ENCODE peak calls at places on chromosome 4, in ten cellular contexts. One of them, this sample, is unnamed.

GRCh38 chr4:173243917-173244658 is 75.5 kb downstream of the GALNT7 start:
- DNase-seq in stimulated activated CD4-positive, alpha-beta T cell treated with anti-CD3 and anti-CD28 coated beads, Interleukin-1b, Interleukin-23, amount 100 ng/mL, for 4 hours: no peak
- DNase-seq in HTR-8/SVneo: no peak
- DNase-seq in EL: no peak
- DNase-seq in Right ventricle myocardium inferior: no peak
- DNase-seq in foreskin melanocyte: no peak
- DNase-seq in dermis blood vessel endothelial cell: no peak
- DNase-seq in CD4-positive, alpha-beta T cell: no peak
- DNase-seq in natural killer cell treated with Interleukin-12 subunit alpha and Interleukin-12 subunit beta and Interleukin-15 and Interleukin-18, amount 100 ng/mL, for 72 hours: no peak
- DNase-seq in activated gamma-delta T cell treated with Interleukin-2 at 50 U/mL for 16 hours: no peak
- DNase-seq in this sample: no peak

GRCh38 chr4:168540865-168541607 is 44.2 kb downstream of the PALLD start:
- DNase-seq in EL: peak
- DNase-seq in dermis blood vessel endothelial cell: no peak
- DNase-seq in Right ventricle myocardium inferior: no peak
- DNase-seq in activated gamma-delta T cell treated with Interleukin-2 at 50 U/mL for 16 hours: no peak
- DNase-seq in foreskin melanocyte: no peak
- DNase-seq in natural killer cell treated with Interleukin-12 subunit alpha and Interleukin-12 subunit beta and Interleukin-15 and Interleukin-18, amount 100 ng/mL, for 72 hours: no peak
- DNase-seq in CD4-positive, alpha-beta T cell: no peak
- DNase-seq in HTR-8/SVneo: no peak
- DNase-seq in stimulated activated CD4-positive, alpha-beta T cell treated with anti-CD3 and anti-CD28 coated beads, Interleukin-1b, Interleukin-23, amount 100 ng/mL, for 4 hours: no peak
- DNase-seq in this sample: no peak

GRCh38 chr4:94548571-94548970 is 96.8 kb downstream of the PDLIM5 start:
- DNase-seq in foreskin melanocyte: peak
- DNase-seq in Right ventricle myocardium inferior: no peak
- DNase-seq in HTR-8/SVneo: peak
- DNase-seq in stimulated activated CD4-positive, alpha-beta T cell treated with anti-CD3 and anti-CD28 coated beads, Interleukin-1b, Interleukin-23, amount 100 ng/mL, for 4 hours: no peak
- DNase-seq in CD4-positive, alpha-beta T cell: no peak
- DNase-seq in EL: peak
- DNase-seq in natural killer cell treated with Interleukin-12 subunit alpha and Interleukin-12 subunit beta and Interleukin-15 and Interleukin-18, amount 100 ng/mL, for 72 hours: no peak
- DNase-seq in activated gamma-delta T cell treated with Interleukin-2 at 50 U/mL for 16 hours: no peak
- DNase-seq in dermis blood vessel endothelial cell: peak
- DNase-seq in this sample: no peak

GRCh38 chr4:185950891-185951290 is 118.1 kb upstream of the TLR3 start:
- DNase-seq in natural killer cell treated with Interleukin-12 subunit alpha and Interleukin-12 subunit beta and Interleukin-15 and Interleukin-18, amount 100 ng/mL, for 72 hours: no peak
- DNase-seq in HTR-8/SVneo: no peak
- DNase-seq in dermis blood vessel endothelial cell: peak
- DNase-seq in EL: peak
- DNase-seq in CD4-positive, alpha-beta T cell: no peak
- DNase-seq in foreskin melanocyte: no peak
- DNase-seq in Right ventricle myocardium inferior: no peak
- DNase-seq in stimulated activated CD4-positive, alpha-beta T cell treated with anti-CD3 and anti-CD28 coated beads, Interleukin-1b, Interleukin-23, amount 100 ng/mL, for 4 hours: no peak
- DNase-seq in activated gamma-delta T cell treated with Interleukin-2 at 50 U/mL for 16 hours: no peak
- DNase-seq in this sample: no peak

GRCh38 chr4:38366997-38367396 is 297.0 kb upstream of the KLF3 start:
- DNase-seq in dermis blood vessel endothelial cell: no peak
- DNase-seq in natural killer cell treated with Interleukin-12 subunit alpha and Interleukin-12 subunit beta and Interleukin-15 and Interleukin-18, amount 100 ng/mL, for 72 hours: no peak
- DNase-seq in CD4-positive, alpha-beta T cell: no peak
- DNase-seq in EL: no peak
- DNase-seq in stimulated activated CD4-positive, alpha-beta T cell treated with anti-CD3 and anti-CD28 coated beads, Interleukin-1b, Interleukin-23, amount 100 ng/mL, for 4 hours: no peak
- DNase-seq in activated gamma-delta T cell treated with Interleukin-2 at 50 U/mL for 16 hours: no peak
- DNase-seq in Right ventricle myocardium inferior: no peak
- DNase-seq in HTR-8/SVneo: no peak
- DNase-seq in foreskin melanocyte: no peak
- DNase-seq in this sample: no peak

GRCh38 chr4:157075811-157076577 is at the start of gene GLRB:
- DNase-seq in Right ventricle myocardium inferior: no peak
- DNase-seq in natural killer cell treated with Interleukin-12 subunit alpha and Interleukin-12 subunit beta and Interleukin-15 and Interleukin-18, amount 100 ng/mL, for 72 hours: no peak
- DNase-seq in stimulated activated CD4-positive, alpha-beta T cell treated with anti-CD3 and anti-CD28 coated beads, Interleukin-1b, Interleukin-23, amount 100 ng/mL, for 4 hours: no peak
- DNase-seq in HTR-8/SVneo: peak
- DNase-seq in activated gamma-delta T cell treated with Interleukin-2 at 50 U/mL for 16 hours: no peak
- DNase-seq in dermis blood vessel endothelial cell: peak
- DNase-seq in CD4-positive, alpha-beta T cell: no peak
- DNase-seq in EL: peak
- DNase-seq in foreskin melanocyte: peak
- DNase-seq in this sample: no peak

GRCh38 chr4:17939061-17939460 is 82.5 kb downstream of the LCORL start:
- DNase-seq in stimulated activated CD4-positive, alpha-beta T cell treated with anti-CD3 and anti-CD28 coated beads, Interleukin-1b, Interleukin-23, amount 100 ng/mL, for 4 hours: no peak
- DNase-seq in Right ventricle myocardium inferior: no peak
- DNase-seq in EL: peak
- DNase-seq in natural killer cell treated with Interleukin-12 subunit alpha and Interleukin-12 subunit beta and Interleukin-15 and Interleukin-18, amount 100 ng/mL, for 72 hours: no peak
- DNase-seq in activated gamma-delta T cell treated with Interleukin-2 at 50 U/mL for 16 hours: no peak
- DNase-seq in CD4-positive, alpha-beta T cell: no peak
- DNase-seq in dermis blood vessel endothelial cell: no peak
- DNase-seq in foreskin melanocyte: no peak
- DNase-seq in HTR-8/SVneo: no peak
- DNase-seq in this sample: no peak

GRCh38 chr4:62324215-62324614 is 1124.1 kb downstream of the ADGRL3 start:
- DNase-seq in EL: no peak
- DNase-seq in dermis blood vessel endothelial cell: no peak
- DNase-seq in natural killer cell treated with Interleukin-12 subunit alpha and Interleukin-12 subunit beta and Interleukin-15 and Interleukin-18, amount 100 ng/mL, for 72 hours: no peak
- DNase-seq in CD4-positive, alpha-beta T cell: no peak
- DNase-seq in stimulated activated CD4-positive, alpha-beta T cell treated with anti-CD3 and anti-CD28 coated beads, Interleukin-1b, Interleukin-23, amount 100 ng/mL, for 4 hours: no peak
- DNase-seq in HTR-8/SVneo: no peak
- DNase-seq in Right ventricle myocardium inferior: peak
- DNase-seq in foreskin melanocyte: no peak
- DNase-seq in activated gamma-delta T cell treated with Interleukin-2 at 50 U/mL for 16 hours: no peak
- DNase-seq in this sample: no peak

GRCh38 chr4:145045180-145045579 is 52.8 kb downstream of the ANAPC10 start:
- DNase-seq in EL: no peak
- DNase-seq in foreskin melanocyte: no peak
- DNase-seq in stimulated activated CD4-positive, alpha-beta T cell treated with anti-CD3 and anti-CD28 coated beads, Interleukin-1b, Interleukin-23, amount 100 ng/mL, for 4 hours: no peak
- DNase-seq in Right ventricle myocardium inferior: no peak
- DNase-seq in dermis blood vessel endothelial cell: no peak
- DNase-seq in natural killer cell treated with Interleukin-12 subunit alpha and Interleukin-12 subunit beta and Interleukin-15 and Interleukin-18, amount 100 ng/mL, for 72 hours: no peak
- DNase-seq in activated gamma-delta T cell treated with Interleukin-2 at 50 U/mL for 16 hours: no peak
- DNase-seq in HTR-8/SVneo: no peak
- DNase-seq in CD4-positive, alpha-beta T cell: no peak
- DNase-seq in this sample: no peak

GRCh38 chr4:25883565-25883964 is 20.8 kb upstream of the SEL1L3 start:
- DNase-seq in activated gamma-delta T cell treated with Interleukin-2 at 50 U/mL for 16 hours: no peak
- DNase-seq in HTR-8/SVneo: no peak
- DNase-seq in dermis blood vessel endothelial cell: no peak
- DNase-seq in stimulated activated CD4-positive, alpha-beta T cell treated with anti-CD3 and anti-CD28 coated beads, Interleukin-1b, Interleukin-23, amount 100 ng/mL, for 4 hours: no peak
- DNase-seq in foreskin melanocyte: no peak
- DNase-seq in Right ventricle myocardium inferior: no peak
- DNase-seq in natural killer cell treated with Interleukin-12 subunit alpha and Interleukin-12 subunit beta and Interleukin-15 and Interleukin-18, amount 100 ng/mL, for 72 hours: no peak
- DNase-seq in EL: no peak
- DNase-seq in CD4-positive, alpha-beta T cell: no peak
- DNase-seq in this sample: no peak

GRCh38 chr4:40874902-40875301 is 125.1 kb downstream of the NSUN7 start:
- DNase-seq in HTR-8/SVneo: no peak
- DNase-seq in stimulated activated CD4-positive, alpha-beta T cell treated with anti-CD3 and anti-CD28 coated beads, Interleukin-1b, Interleukin-23, amount 100 ng/mL, for 4 hours: no peak
- DNase-seq in natural killer cell treated with Interleukin-12 subunit alpha and Interleukin-12 subunit beta and Interleukin-15 and Interleukin-18, amount 100 ng/mL, for 72 hours: no peak
- DNase-seq in dermis blood vessel endothelial cell: no peak
- DNase-seq in Right ventricle myocardium inferior: no peak
- DNase-seq in activated gamma-delta T cell treated with Interleukin-2 at 50 U/mL for 16 hours: no peak
- DNase-seq in EL: no peak
- DNase-seq in foreskin melanocyte: no peak
- DNase-seq in CD4-positive, alpha-beta T cell: no peak
- DNase-seq in this sample: no peak

GRCh38 chr4:2266181-2266580 is 4.3 kb upstream of the MXD4 start:
- DNase-seq in activated gamma-delta T cell treated with Interleukin-2 at 50 U/mL for 16 hours: no peak
- DNase-seq in CD4-positive, alpha-beta T cell: no peak
- DNase-seq in natural killer cell treated with Interleukin-12 subunit alpha and Interleukin-12 subunit beta and Interleukin-15 and Interleukin-18, amount 100 ng/mL, for 72 hours: no peak
- DNase-seq in stimulated activated CD4-positive, alpha-beta T cell treated with anti-CD3 and anti-CD28 coated beads, Interleukin-1b, Interleukin-23, amount 100 ng/mL, for 4 hours: no peak
- DNase-seq in dermis blood vessel endothelial cell: no peak
- DNase-seq in foreskin melanocyte: no peak
- DNase-seq in EL: peak
- DNase-seq in Right ventricle myocardium inferior: peak
- DNase-seq in HTR-8/SVneo: no peak
- DNase-seq in this sample: no peak

GRCh38 chr4:40702137-40702799 is 47.5 kb upstream of the NSUN7 start:
- DNase-seq in CD4-positive, alpha-beta T cell: no peak
- DNase-seq in HTR-8/SVneo: no peak
- DNase-seq in dermis blood vessel endothelial cell: no peak
- DNase-seq in stimulated activated CD4-positive, alpha-beta T cell treated with anti-CD3 and anti-CD28 coated beads, Interleukin-1b, Interleukin-23, amount 100 ng/mL, for 4 hours: no peak
- DNase-seq in EL: no peak
- DNase-seq in foreskin melanocyte: no peak
- DNase-seq in Right ventricle myocardium inferior: no peak
- DNase-seq in natural killer cell treated with Interleukin-12 subunit alpha and Interleukin-12 subunit beta and Interleukin-15 and Interleukin-18, amount 100 ng/mL, for 72 hours: no peak
- DNase-seq in activated gamma-delta T cell treated with Interleukin-2 at 50 U/mL for 16 hours: no peak
- DNase-seq in this sample: no peak

GRCh38 chr4:14345356-14345775 is 656.9 kb upstream of the CPEB2 start:
- DNase-seq in natural killer cell treated with Interleukin-12 subunit alpha and Interleukin-12 subunit beta and Interleukin-15 and Interleukin-18, amount 100 ng/mL, for 72 hours: no peak
- DNase-seq in Right ventricle myocardium inferior: no peak
- DNase-seq in HTR-8/SVneo: no peak
- DNase-seq in foreskin melanocyte: peak
- DNase-seq in stimulated activated CD4-positive, alpha-beta T cell treated with anti-CD3 and anti-CD28 coated beads, Interleukin-1b, Interleukin-23, amount 100 ng/mL, for 4 hours: no peak
- DNase-seq in EL: peak
- DNase-seq in activated gamma-delta T cell treated with Interleukin-2 at 50 U/mL for 16 hours: no peak
- DNase-seq in dermis blood vessel endothelial cell: peak
- DNase-seq in CD4-positive, alpha-beta T cell: no peak
- DNase-seq in this sample: no peak

GRCh38 chr4:76012388-76012801 is 5.1 kb upstream of the CXCL9 start:
- DNase-seq in Right ventricle myocardium inferior: no peak
- DNase-seq in natural killer cell treated with Interleukin-12 subunit alpha and Interleukin-12 subunit beta and Interleukin-15 and Interleukin-18, amount 100 ng/mL, for 72 hours: no peak
- DNase-seq in dermis blood vessel endothelial cell: peak
- DNase-seq in CD4-positive, alpha-beta T cell: no peak
- DNase-seq in HTR-8/SVneo: no peak
- DNase-seq in activated gamma-delta T cell treated with Interleukin-2 at 50 U/mL for 16 hours: no peak
- DNase-seq in stimulated activated CD4-positive, alpha-beta T cell treated with anti-CD3 and anti-CD28 coated beads, Interleukin-1b, Interleukin-23, amount 100 ng/mL, for 4 hours: no peak
- DNase-seq in foreskin melanocyte: no peak
- DNase-seq in EL: peak
- DNase-seq in this sample: no peak

GRCh38 chr4:3436798-3437581 is 4.8 kb upstream of the HGFAC start:
- DNase-seq in activated gamma-delta T cell treated with Interleukin-2 at 50 U/mL for 16 hours: no peak
- DNase-seq in Right ventricle myocardium inferior: peak
- DNase-seq in EL: peak
- DNase-seq in HTR-8/SVneo: peak
- DNase-seq in CD4-positive, alpha-beta T cell: no peak
- DNase-seq in natural killer cell treated with Interleukin-12 subunit alpha and Interleukin-12 subunit beta and Interleukin-15 and Interleukin-18, amount 100 ng/mL, for 72 hours: no peak
- DNase-seq in dermis blood vessel endothelial cell: peak
- DNase-seq in foreskin melanocyte: no peak
- DNase-seq in stimulated activated CD4-positive, alpha-beta T cell treated with anti-CD3 and anti-CD28 coated beads, Interleukin-1b, Interleukin-23, amount 100 ng/mL, for 4 hours: no peak
- DNase-seq in this sample: no peak

GRCh38 chr4:87781569-87781968 is 17.8 kb upstream of the IBSP start:
- DNase-seq in Right ventricle myocardium inferior: no peak
- DNase-seq in stimulated activated CD4-positive, alpha-beta T cell treated with anti-CD3 and anti-CD28 coated beads, Interleukin-1b, Interleukin-23, amount 100 ng/mL, for 4 hours: no peak
- DNase-seq in CD4-positive, alpha-beta T cell: no peak
- DNase-seq in EL: no peak
- DNase-seq in HTR-8/SVneo: no peak
- DNase-seq in natural killer cell treated with Interleukin-12 subunit alpha and Interleukin-12 subunit beta and Interleukin-15 and Interleukin-18, amount 100 ng/mL, for 72 hours: no peak
- DNase-seq in foreskin melanocyte: no peak
- DNase-seq in activated gamma-delta T cell treated with Interleukin-2 at 50 U/mL for 16 hours: no peak
- DNase-seq in dermis blood vessel endothelial cell: no peak
- DNase-seq in this sample: no peak

GRCh38 chr4:122673252-122673651 is 52.4 kb upstream of the IL21 start:
- DNase-seq in foreskin melanocyte: peak
- DNase-seq in dermis blood vessel endothelial cell: peak
- DNase-seq in Right ventricle myocardium inferior: no peak
- DNase-seq in HTR-8/SVneo: no peak
- DNase-seq in activated gamma-delta T cell treated with Interleukin-2 at 50 U/mL for 16 hours: no peak
- DNase-seq in natural killer cell treated with Interleukin-12 subunit alpha and Interleukin-12 subunit beta and Interleukin-15 and Interleukin-18, amount 100 ng/mL, for 72 hours: no peak
- DNase-seq in stimulated activated CD4-positive, alpha-beta T cell treated with anti-CD3 and anti-CD28 coated beads, Interleukin-1b, Interleukin-23, amount 100 ng/mL, for 4 hours: no peak
- DNase-seq in EL: no peak
- DNase-seq in CD4-positive, alpha-beta T cell: no peak
- DNase-seq in this sample: no peak

GRCh38 chr4:139501531-139502311 is 47.8 kb downstream of the RAB33B start:
- DNase-seq in stimulated activated CD4-positive, alpha-beta T cell treated with anti-CD3 and anti-CD28 coated beads, Interleukin-1b, Interleukin-23, amount 100 ng/mL, for 4 hours: no peak
- DNase-seq in HTR-8/SVneo: no peak
- DNase-seq in EL: no peak
- DNase-seq in activated gamma-delta T cell treated with Interleukin-2 at 50 U/mL for 16 hours: no peak
- DNase-seq in natural killer cell treated with Interleukin-12 subunit alpha and Interleukin-12 subunit beta and Interleukin-15 and Interleukin-18, amount 100 ng/mL, for 72 hours: no peak
- DNase-seq in Right ventricle myocardium inferior: no peak
- DNase-seq in foreskin melanocyte: no peak
- DNase-seq in dermis blood vessel endothelial cell: no peak
- DNase-seq in CD4-positive, alpha-beta T cell: no peak
- DNase-seq in this sample: no peak

GRCh38 chr4:113692809-113693411 is 68.6 kb downstream of the CAMK2D start:
- DNase-seq in foreskin melanocyte: no peak
- DNase-seq in EL: peak
- DNase-seq in dermis blood vessel endothelial cell: no peak
- DNase-seq in HTR-8/SVneo: no peak
- DNase-seq in Right ventricle myocardium inferior: no peak
- DNase-seq in CD4-positive, alpha-beta T cell: no peak
- DNase-seq in stimulated activated CD4-positive, alpha-beta T cell treated with anti-CD3 and anti-CD28 coated beads, Interleukin-1b, Interleukin-23, amount 100 ng/mL, for 4 hours: no peak
- DNase-seq in natural killer cell treated with Interleukin-12 subunit alpha and Interleukin-12 subunit beta and Interleukin-15 and Interleukin-18, amount 100 ng/mL, for 72 hours: no peak
- DNase-seq in activated gamma-delta T cell treated with Interleukin-2 at 50 U/mL for 16 hours: no peak
- DNase-seq in this sample: no peak

GRCh38 chr4:41256740-41257256 is at the start of gene UCHL1:
- DNase-seq in EL: peak
- DNase-seq in HTR-8/SVneo: peak
- DNase-seq in dermis blood vessel endothelial cell: peak
- DNase-seq in stimulated activated CD4-positive, alpha-beta T cell treated with anti-CD3 and anti-CD28 coated beads, Interleukin-1b, Interleukin-23, amount 100 ng/mL, for 4 hours: no peak
- DNase-seq in CD4-positive, alpha-beta T cell: no peak
- DNase-seq in foreskin melanocyte: no peak
- DNase-seq in Right ventricle myocardium inferior: no peak
- DNase-seq in activated gamma-delta T cell treated with Interleukin-2 at 50 U/mL for 16 hours: no peak
- DNase-seq in natural killer cell treated with Interleukin-12 subunit alpha and Interleukin-12 subunit beta and Interleukin-15 and Interleukin-18, amount 100 ng/mL, for 72 hours: no peak
- DNase-seq in this sample: peak

GRCh38 chr4:38926917-38927316 is 59.3 kb downstream of the FAM114A1 start:
- DNase-seq in foreskin melanocyte: no peak
- DNase-seq in dermis blood vessel endothelial cell: no peak
- DNase-seq in stimulated activated CD4-positive, alpha-beta T cell treated with anti-CD3 and anti-CD28 coated beads, Interleukin-1b, Interleukin-23, amount 100 ng/mL, for 4 hours: no peak
- DNase-seq in EL: no peak
- DNase-seq in activated gamma-delta T cell treated with Interleukin-2 at 50 U/mL for 16 hours: no peak
- DNase-seq in HTR-8/SVneo: no peak
- DNase-seq in natural killer cell treated with Interleukin-12 subunit alpha and Interleukin-12 subunit beta and Interleukin-15 and Interleukin-18, amount 100 ng/mL, for 72 hours: no peak
- DNase-seq in Right ventricle myocardium inferior: no peak
- DNase-seq in CD4-positive, alpha-beta T cell: no peak
- DNase-seq in this sample: no peak

GRCh38 chr4:85498068-85498733 is 23.3 kb downstream of the ARHGAP24 start:
- DNase-seq in natural killer cell treated with Interleukin-12 subunit alpha and Interleukin-12 subunit beta and Interleukin-15 and Interleukin-18, amount 100 ng/mL, for 72 hours: peak
- DNase-seq in foreskin melanocyte: no peak
- DNase-seq in CD4-positive, alpha-beta T cell: no peak
- DNase-seq in HTR-8/SVneo: no peak
- DNase-seq in Right ventricle myocardium inferior: peak
- DNase-seq in activated gamma-delta T cell treated with Interleukin-2 at 50 U/mL for 16 hours: no peak
- DNase-seq in EL: peak
- DNase-seq in stimulated activated CD4-positive, alpha-beta T cell treated with anti-CD3 and anti-CD28 coated beads, Interleukin-1b, Interleukin-23, amount 100 ng/mL, for 4 hours: no peak
- DNase-seq in dermis blood vessel endothelial cell: peak
- DNase-seq in this sample: no peak

GRCh38 chr4:87322754-87323153 is at the start of gene HSD17B13:
- DNase-seq in Right ventricle myocardium inferior: no peak
- DNase-seq in dermis blood vessel endothelial cell: no peak
- DNase-seq in activated gamma-delta T cell treated with Interleukin-2 at 50 U/mL for 16 hours: no peak
- DNase-seq in foreskin melanocyte: no peak
- DNase-seq in natural killer cell treated with Interleukin-12 subunit alpha and Interleukin-12 subunit beta and Interleukin-15 and Interleukin-18, amount 100 ng/mL, for 72 hours: no peak
- DNase-seq in stimulated activated CD4-positive, alpha-beta T cell treated with anti-CD3 and anti-CD28 coated beads, Interleukin-1b, Interleukin-23, amount 100 ng/mL, for 4 hours: no peak
- DNase-seq in HTR-8/SVneo: no peak
- DNase-seq in CD4-positive, alpha-beta T cell: no peak
- DNase-seq in EL: no peak
- DNase-seq in this sample: peak

GRCh38 chr4:26687728-26688127 is 103.8 kb downstream of the TBC1D19 start:
- DNase-seq in natural killer cell treated with Interleukin-12 subunit alpha and Interleukin-12 subunit beta and Interleukin-15 and Interleukin-18, amount 100 ng/mL, for 72 hours: no peak
- DNase-seq in CD4-positive, alpha-beta T cell: no peak
- DNase-seq in HTR-8/SVneo: peak
- DNase-seq in activated gamma-delta T cell treated with Interleukin-2 at 50 U/mL for 16 hours: no peak
- DNase-seq in stimulated activated CD4-positive, alpha-beta T cell treated with anti-CD3 and anti-CD28 coated beads, Interleukin-1b, Interleukin-23, amount 100 ng/mL, for 4 hours: no peak
- DNase-seq in EL: peak
- DNase-seq in foreskin melanocyte: no peak
- DNase-seq in dermis blood vessel endothelial cell: no peak
- DNase-seq in Right ventricle myocardium inferior: no peak
- DNase-seq in this sample: no peak

GRCh38 chr4:27861381-27861787 is 1000.7 kb downstream of the STIM2 start:
- DNase-seq in EL: peak
- DNase-seq in dermis blood vessel endothelial cell: no peak
- DNase-seq in activated gamma-delta T cell treated with Interleukin-2 at 50 U/mL for 16 hours: no peak
- DNase-seq in foreskin melanocyte: peak
- DNase-seq in HTR-8/SVneo: peak
- DNase-seq in stimulated activated CD4-positive, alpha-beta T cell treated with anti-CD3 and anti-CD28 coated beads, Interleukin-1b, Interleukin-23, amount 100 ng/mL, for 4 hours: no peak
- DNase-seq in CD4-positive, alpha-beta T cell: no peak
- DNase-seq in natural killer cell treated with Interleukin-12 subunit alpha and Interleukin-12 subunit beta and Interleukin-15 and Interleukin-18, amount 100 ng/mL, for 72 hours: no peak
- DNase-seq in Right ventricle myocardium inferior: no peak
- DNase-seq in this sample: no peak

GRCh38 chr4:140233811-140234696 is 80.1 kb upstream of the MAML3 start:
- DNase-seq in dermis blood vessel endothelial cell: peak
- DNase-seq in natural killer cell treated with Interleukin-12 subunit alpha and Interleukin-12 subunit beta and Interleukin-15 and Interleukin-18, amount 100 ng/mL, for 72 hours: no peak
- DNase-seq in CD4-positive, alpha-beta T cell: no peak
- DNase-seq in foreskin melanocyte: peak
- DNase-seq in activated gamma-delta T cell treated with Interleukin-2 at 50 U/mL for 16 hours: no peak
- DNase-seq in Right ventricle myocardium inferior: no peak
- DNase-seq in HTR-8/SVneo: peak
- DNase-seq in EL: peak
- DNase-seq in stimulated activated CD4-positive, alpha-beta T cell treated with anti-CD3 and anti-CD28 coated beads, Interleukin-1b, Interleukin-23, amount 100 ng/mL, for 4 hours: no peak
- DNase-seq in this sample: no peak

GRCh38 chr4:145723336-145723735 is 43.4 kb downstream of the C4orf51 start:
- DNase-seq in foreskin melanocyte: no peak
- DNase-seq in HTR-8/SVneo: no peak
- DNase-seq in Right ventricle myocardium inferior: no peak
- DNase-seq in dermis blood vessel endothelial cell: no peak
- DNase-seq in activated gamma-delta T cell treated with Interleukin-2 at 50 U/mL for 16 hours: no peak
- DNase-seq in stimulated activated CD4-positive, alpha-beta T cell treated with anti-CD3 and anti-CD28 coated beads, Interleukin-1b, Interleukin-23, amount 100 ng/mL, for 4 hours: no peak
- DNase-seq in CD4-positive, alpha-beta T cell: no peak
- DNase-seq in natural killer cell treated with Interleukin-12 subunit alpha and Interleukin-12 subunit beta and Interleukin-15 and Interleukin-18, amount 100 ng/mL, for 72 hours: no peak
- DNase-seq in EL: no peak
- DNase-seq in this sample: no peak

This sample was measured in NCI-H2227 treated with DMSO at 0.1 percent for 48 hours.